ENCODE peak calls at places on chromosome 7, in nine cellular contexts. D is PC-9, C is neural progenitor cell, Q is fibroblast of lung, O is Peyer's patch, X is uterus, F is right lobe of liver, P is IMR-90, K is WERI-Rb-1. J is an unnamed sample. For H3K27me3 and H3K36me3, the result is how much of the 10 kb centered on the place peaks cover.

GRCh38 chr7:64872351-64872750 is 30.7 kb upstream of the ZNF273 start:
- DNase-seq in D (no peak), C (no peak), Q (no peak), O (no peak), X (no peak), F (no peak), P (no peak), K (no peak), J (no peak)

GRCh38 chr7:23470290-23471089 is at the start of gene IGF2BP3:
- DNase-seq in D (peak), C (peak), Q (peak), O (peak), X (no peak), F (no peak), P (peak), K (peak), J (peak)

GRCh38 chr7:109964780-109965179 is 1126.1 kb upstream of the LRRN3 start:
- DNase-seq in D (peak), C (no peak), Q (no peak), O (no peak), X (no peak), F (no peak), P (peak), K (no peak), J (no peak)

GRCh38 chr7:69847921-69848612 is 249.8 kb downstream of the AUTS2 start:
- DNase-seq in D (no peak), C (no peak), Q (no peak), O (no peak), X (no peak), F (no peak), P (no peak), K (no peak), J (no peak)

GRCh38 chr7:43735802-43736603 is 6.7 kb upstream of the COA1 start:
- DNase-seq in D (no peak), C (no peak), Q (peak), O (no peak), X (no peak), F (no peak), P (peak), K (no peak), J (no peak)

GRCh38 chr7:55055479-55055878 is 36.7 kb downstream of the EGFR start:
- DNase-seq in D (no peak), C (no peak), Q (peak), O (no peak), X (no peak), F (no peak), P (peak), K (no peak), J (no peak)

GRCh38 chr7:47269466-47269836 is 312.5 kb downstream of the TNS3 start:
- DNase-seq in D (no peak), C (no peak), Q (no peak), O (no peak), X (no peak), F (no peak), P (no peak), K (no peak), J (no peak)

GRCh38 chr7:266851-267840 is 22.8 kb upstream of the FOXL3 start:
- DNase-seq in D (no peak), C (peak), Q (no peak), O (peak), X (no peak), F (no peak), P (no peak), K (peak), J (peak)

GRCh38 chr7:33698006-33698405 is 207.3 kb upstream of the BMPER start:
- DNase-seq in D (no peak), C (no peak), Q (no peak), O (no peak), X (no peak), F (no peak), P (no peak), K (no peak), J (no peak)

GRCh38 chr7:124840435-124840834 is 74.8 kb upstream of the GPR37 start:
- DNase-seq in D (no peak), C (no peak), Q (no peak), O (no peak), X (no peak), F (no peak), P (no peak), K (no peak), J (no peak)
- TF ChIP-seq CTCF in D (peak), C (peak), Q (no peak), O (peak), X (no peak), F (peak), P (peak), K (no peak), J (peak)

GRCh38 chr7:42087616-42088015 is 149.4 kb downstream of the GLI3 start:
- DNase-seq in D (no peak), C (peak), Q (no peak), O (no peak), X (no peak), F (no peak), P (no peak), K (no peak), J (no peak)
- H3K27me3 ChIP-seq in D (half or more), C (under half), Q (under half), O (under half), X (under half), F (under half), P (under half), K (under half), J (under half)

GRCh38 chr7:99047526-99048077 is 96.3 kb downstream of the SMURF1 start:
- DNase-seq in D (no peak), C (no peak), Q (no peak), O (no peak), X (no peak), F (no peak), P (no peak), K (no peak), J (no peak)

GRCh38 chr7:99046722-99047121 is 97.2 kb downstream of the SMURF1 start:
- DNase-seq in D (no peak), C (no peak), Q (no peak), O (no peak), X (no peak), F (no peak), P (no peak), K (no peak), J (no peak)

DNA sequence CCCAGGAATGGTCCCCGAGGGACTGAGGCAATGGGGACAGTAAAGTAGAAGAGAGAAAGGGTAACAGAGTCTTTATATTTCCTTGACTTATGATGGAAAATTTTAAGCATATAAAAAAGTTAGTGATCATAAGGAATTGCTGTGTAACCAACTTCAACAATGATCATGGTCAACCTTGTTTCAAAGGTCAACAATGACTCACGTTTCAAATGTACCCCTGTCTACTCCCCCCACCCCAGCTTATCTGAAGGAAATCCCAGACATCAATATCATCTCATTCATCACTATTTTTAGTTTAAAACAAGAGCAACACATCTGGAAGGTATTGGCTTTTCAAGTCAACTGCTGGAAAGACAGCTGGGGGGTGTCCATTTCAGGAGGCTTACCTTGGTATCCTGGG is 92.9 kb downstream of the SMURF1 start:
- DNase-seq in D (no peak), C (no peak), Q (peak), O (no peak), X (no peak), F (no peak), P (no peak), K (no peak), J (no peak)
- H3K36me3 ChIP-seq in D (half or more), C (under half), Q (under half), O (half or more), X (under half), F (half or more), P (half or more), K (half or more), J (half or more)

DNA sequence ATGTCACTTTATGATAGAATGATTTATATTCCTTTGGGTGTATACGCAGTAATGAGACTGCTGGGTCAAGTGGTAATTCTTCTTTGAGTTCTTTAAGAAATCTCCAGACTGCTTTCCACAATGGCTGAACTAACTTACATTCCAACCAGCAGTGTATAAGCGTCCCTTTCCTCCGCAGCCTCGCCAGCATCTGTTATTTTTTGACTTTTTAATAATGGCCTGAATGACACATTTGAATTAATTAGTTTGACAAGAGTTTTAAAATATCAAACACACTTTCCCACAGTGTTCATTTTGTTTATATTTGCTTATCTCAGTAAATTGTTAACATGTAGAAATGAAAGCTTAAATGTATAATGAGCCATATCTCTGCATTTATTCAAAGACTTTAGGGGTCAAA is 116.8 kb downstream of the TES start:
- DNase-seq in D (no peak), C (no peak), Q (no peak), O (no peak), X (no peak), F (no peak), P (no peak), K (no peak), J (no peak)
- TF ChIP-seq CTCF in D (no peak), C (no peak), Q (no peak), O (no peak), X (no peak), F (no peak), P (no peak), K (no peak), J (no peak)

GRCh38 chr7:1400351-1400750 is 58.9 kb downstream of the MICALL2 start:
- DNase-seq in D (no peak), C (peak), Q (no peak), O (no peak), X (no peak), F (no peak), P (no peak), K (no peak), J (no peak)

GRCh38 chr7:1401011-1401410 is 58.3 kb downstream of the MICALL2 start:
- DNase-seq in D (no peak), C (no peak), Q (no peak), O (no peak), X (no peak), F (no peak), P (no peak), K (no peak), J (no peak)

GRCh38 chr7:1402791-1403755 is 56.2 kb downstream of the MICALL2 start:
- DNase-seq in D (no peak), C (no peak), Q (no peak), O (no peak), X (no peak), F (no peak), P (no peak), K (no peak), J (no peak)

GRCh38 chr7:1403844-1404404 is 55.3 kb downstream of the MICALL2 start:
- DNase-seq in D (no peak), C (peak), Q (peak), O (no peak), X (no peak), F (no peak), P (peak), K (no peak), J (no peak)

GRCh38 chr7:1402110-1402790 is 57.0 kb downstream of the MICALL2 start:
- DNase-seq in D (no peak), C (no peak), Q (no peak), O (no peak), X (no peak), F (no peak), P (no peak), K (no peak), J (no peak)
- H3K27me3 ChIP-seq in D (half or more), C (half or more), Q (under half), O (under half), X (under half), F (under half), P (half or more), K (under half), J (half or more)

DNA sequence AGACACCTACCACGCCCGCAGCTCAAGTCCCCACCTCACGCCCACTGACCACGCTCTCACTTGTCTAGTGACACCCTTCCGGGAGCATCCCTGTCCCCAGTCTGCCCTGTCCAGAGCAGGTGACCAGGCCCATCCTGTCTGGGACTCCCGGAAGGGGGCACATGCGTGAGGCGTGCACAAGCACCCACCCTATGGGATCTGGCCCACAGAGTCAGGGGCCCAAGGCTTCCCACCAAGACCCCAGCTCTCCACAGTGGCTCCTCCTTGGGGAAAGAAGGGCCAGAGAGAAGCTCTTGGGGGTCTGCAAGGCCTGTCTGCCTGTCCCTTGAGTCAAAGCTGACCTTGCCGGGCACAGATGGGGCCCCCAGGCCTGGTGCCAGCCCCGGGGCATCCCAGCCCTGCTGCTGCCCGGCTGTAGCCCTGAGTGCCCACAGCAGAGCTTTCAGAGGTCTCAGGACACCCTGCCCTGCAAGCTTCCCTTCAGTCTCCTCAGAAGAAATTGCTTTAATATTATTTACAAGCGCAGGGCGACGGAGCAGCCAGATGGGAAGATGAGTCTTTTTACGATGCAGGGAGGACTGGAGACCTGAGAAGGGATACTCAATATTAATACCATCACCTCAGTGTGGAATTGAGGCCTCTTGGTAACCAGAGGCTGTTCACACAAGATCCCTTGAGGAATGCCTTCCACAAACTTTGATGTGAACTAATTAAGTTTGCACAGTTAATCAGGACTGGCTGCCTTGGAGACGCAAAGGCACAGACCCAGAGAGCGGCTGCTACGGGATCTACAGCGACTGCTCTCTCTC is 195.1 kb downstream of the ELFN1 start:
- DNase-seq in D (no peak), C (no peak), Q (no peak), O (no peak), X (no peak), F (no peak), P (no peak), K (no peak), J (no peak)
- H3K36me3 ChIP-seq in D (under half), C (under half), Q (under half), O (under half), X (under half), F (under half), P (under half), K (under half), J (under half)

GRCh38 chr7:137597856-137598255 is 248.9 kb downstream of the DGKI start:
- DNase-seq in D (no peak), C (no peak), Q (no peak), O (no peak), X (no peak), F (no peak), P (no peak), K (no peak), J (no peak)

GRCh38 chr7:137590071-137590470 is 246.5 kb upstream of the PTN start:
- DNase-seq in D (no peak), C (no peak), Q (peak), O (no peak), X (no peak), F (no peak), P (no peak), K (no peak), J (no peak)

GRCh38 chr7:137591444-137591843 is 247.9 kb upstream of the PTN start:
- DNase-seq in D (no peak), C (peak), Q (peak), O (no peak), X (no peak), F (no peak), P (peak), K (no peak), J (no peak)

GRCh38 chr7:137590686-137591255 is 247.2 kb upstream of the PTN start:
- DNase-seq in D (no peak), C (peak), Q (no peak), O (no peak), X (no peak), F (no peak), P (no peak), K (no peak), J (no peak)

DNA sequence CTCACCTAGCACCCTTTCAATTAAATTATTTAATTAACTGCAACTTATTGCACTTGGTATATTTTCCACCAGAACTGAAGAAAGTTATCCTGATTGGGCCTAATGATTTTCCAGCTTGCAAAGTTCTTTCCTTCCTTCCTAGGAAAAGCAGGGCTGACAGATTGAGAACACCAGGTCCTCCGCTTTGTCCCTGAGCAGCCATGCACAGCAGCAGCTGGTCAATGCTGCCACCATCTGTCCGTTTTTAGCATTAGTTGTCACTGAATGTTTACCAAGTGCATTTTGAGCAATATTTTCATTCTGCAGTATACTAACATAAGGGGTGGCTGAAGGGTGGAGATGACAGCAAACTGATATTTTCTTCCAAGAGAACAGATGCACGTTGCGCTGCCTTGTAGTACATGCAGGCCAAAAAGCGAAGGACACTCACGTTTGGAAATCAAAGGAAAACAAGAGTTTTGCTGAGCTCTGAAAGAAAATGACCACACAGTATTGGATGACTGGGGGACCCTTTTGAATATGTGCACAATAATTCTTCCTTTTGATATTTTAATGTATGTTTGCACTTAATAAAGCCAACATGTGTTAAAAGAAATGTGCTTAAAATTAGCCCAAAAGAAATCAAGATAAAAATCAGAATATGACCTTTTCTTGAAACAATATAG is 248.8 kb upstream of the PTN start:
- DNase-seq in D (peak), C (peak), Q (peak), O (no peak), X (peak), F (peak), P (peak), K (peak), J (no peak)
- TF ChIP-seq CTCF in D (peak), C (peak), Q (peak), O (peak), X (peak), F (peak), P (peak), K (peak), J (peak)

DNA sequence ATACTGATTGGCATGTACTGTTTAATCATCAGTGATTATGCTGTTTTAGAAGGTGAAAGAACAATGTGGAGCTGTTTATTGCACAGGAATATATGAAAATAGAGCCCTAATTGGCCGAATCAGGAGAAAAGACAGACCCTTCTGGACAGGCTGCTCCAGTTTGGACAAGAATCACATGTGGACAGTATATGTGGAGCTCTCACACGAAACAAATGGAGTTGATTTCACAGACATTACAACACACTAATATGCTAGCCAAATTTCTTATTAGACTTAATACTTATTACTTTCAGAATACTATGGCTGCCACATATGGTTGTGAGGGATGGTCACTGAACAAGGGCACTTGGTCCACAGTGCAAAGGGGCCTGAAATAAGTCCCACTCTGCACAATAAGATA is 15.5 kb downstream of the TWIST1 start:
- DNase-seq in D (no peak), C (no peak), Q (no peak), O (no peak), X (no peak), F (no peak), P (no peak), K (no peak), J (no peak)
- H3K27me3 ChIP-seq in D (under half), C (half or more), Q (under half), O (under half), X (under half), F (under half), P (under half), K (under half), J (half or more)

GRCh38 chr7:128321044-128321422 is 22.7 kb downstream of the RBM28 start:
- DNase-seq in D (no peak), C (no peak), Q (no peak), O (no peak), X (no peak), F (no peak), P (no peak), K (no peak), J (no peak)

GRCh38 chr7:128322040-128322643 is 21.6 kb downstream of the RBM28 start:
- DNase-seq in D (peak), C (peak), Q (peak), O (no peak), X (no peak), F (no peak), P (peak), K (peak), J (no peak)

GRCh38 chr7:128323489-128324362 is 20.0 kb downstream of the RBM28 start:
- DNase-seq in D (no peak), C (no peak), Q (peak), O (no peak), X (no peak), F (no peak), P (peak), K (no peak), J (no peak)

GRCh38 chr7:128318696-128319095 is 25.0 kb downstream of the RBM28 start:
- DNase-seq in D (no peak), C (no peak), Q (no peak), O (no peak), X (no peak), F (no peak), P (no peak), K (no peak), J (no peak)

DNA sequence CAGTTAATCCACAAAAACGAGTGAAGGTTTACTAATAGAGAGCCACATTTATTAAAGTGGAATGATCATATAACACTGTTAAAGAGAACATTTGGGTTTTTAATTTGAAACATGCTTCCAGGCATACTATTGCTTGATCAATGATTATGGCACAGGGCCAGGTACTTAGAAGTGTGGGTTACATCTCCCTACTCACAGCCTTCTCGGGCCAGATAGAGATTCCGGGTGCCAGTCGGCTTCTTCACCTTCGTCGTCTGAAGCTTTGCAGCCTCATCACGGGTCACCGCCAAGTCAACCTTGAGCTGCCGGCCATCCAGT is 19.4 kb downstream of the RBM28 start:
- DNase-seq in D (no peak), C (no peak), Q (no peak), O (no peak), X (no peak), F (no peak), P (no peak), K (no peak), J (no peak)
- H3K36me3 ChIP-seq in D (under half), C (under half), Q (under half), O (half or more), X (under half), F (half or more), P (under half), K (half or more), J (half or more)

J was measured in RWPE2.